ENCODE peak calls at places on chromosomes 16 and 17, in nine cellular contexts. One of them, this sample, is unnamed.

GRCh38 chr16:83953796-83954576 is 946 bp downstream of the OSGIN1 start:
- DNase-seq in lower lobe of right lung: no peak
- DNase-seq in neural crest cell: no peak
- DNase-seq in CD8-positive, alpha-beta T cell: no peak
- DNase-seq in stomach: no peak
- DNase-seq in endothelial cell: no peak
- DNase-seq in testis: peak
- DNase-seq in left ventricle myocardium inferior: no peak
- DNase-seq in transverse colon: no peak
- DNase-seq in this sample: peak

GRCh38 chr17:32486091-32486700 is 597 bp upstream of the CDK5R1 start:
- DNase-seq in neural crest cell: no peak
- DNase-seq in left ventricle myocardium inferior: peak
- DNase-seq in endothelial cell: peak
- DNase-seq in lower lobe of right lung: peak
- DNase-seq in transverse colon: peak
- DNase-seq in CD8-positive, alpha-beta T cell: peak
- DNase-seq in stomach: peak
- DNase-seq in testis: peak
- DNase-seq in this sample: peak

GRCh38 chr16:74449470-74449869 is 28.2 kb upstream of the CLEC18B start:
- DNase-seq in neural crest cell: no peak
- DNase-seq in lower lobe of right lung: no peak
- DNase-seq in stomach: no peak
- DNase-seq in endothelial cell: no peak
- DNase-seq in testis: no peak
- DNase-seq in transverse colon: peak
- DNase-seq in CD8-positive, alpha-beta T cell: no peak
- DNase-seq in left ventricle myocardium inferior: no peak
- DNase-seq in this sample: no peak

GRCh38 chr17:51015145-51015558 is 105.5 kb downstream of the SPAG9 start:
- DNase-seq in lower lobe of right lung: no peak
- DNase-seq in CD8-positive, alpha-beta T cell: no peak
- DNase-seq in endothelial cell: no peak
- DNase-seq in left ventricle myocardium inferior: no peak
- DNase-seq in testis: no peak
- DNase-seq in neural crest cell: no peak
- DNase-seq in stomach: no peak
- DNase-seq in transverse colon: no peak
- DNase-seq in this sample: no peak

GRCh38 chr16:52552643-52553042 is 5.7 kb upstream of the TOX3 start:
- DNase-seq in CD8-positive, alpha-beta T cell: no peak
- DNase-seq in transverse colon: no peak
- DNase-seq in lower lobe of right lung: no peak
- DNase-seq in endothelial cell: no peak
- DNase-seq in left ventricle myocardium inferior: no peak
- DNase-seq in stomach: no peak
- DNase-seq in neural crest cell: no peak
- DNase-seq in testis: no peak
- DNase-seq in this sample: no peak

GRCh38 chr17:28928061-28928460 is 23.3 kb downstream of the PHF12 start:
- DNase-seq in left ventricle myocardium inferior: no peak
- DNase-seq in transverse colon: no peak
- DNase-seq in CD8-positive, alpha-beta T cell: peak
- DNase-seq in stomach: no peak
- DNase-seq in testis: no peak
- DNase-seq in endothelial cell: no peak
- DNase-seq in neural crest cell: no peak
- DNase-seq in lower lobe of right lung: no peak
- DNase-seq in this sample: no peak

GRCh38 chr16:787978-788398 is at the start of gene RPUSD1:
- DNase-seq in lower lobe of right lung: peak
- DNase-seq in CD8-positive, alpha-beta T cell: peak
- DNase-seq in left ventricle myocardium inferior: peak
- DNase-seq in endothelial cell: no peak
- DNase-seq in transverse colon: no peak
- DNase-seq in neural crest cell: no peak
- DNase-seq in testis: no peak
- DNase-seq in stomach: no peak
- DNase-seq in this sample: no peak

GRCh38 chr16:89370081-89370511 is 120.3 kb downstream of the ANKRD11 start:
- DNase-seq in lower lobe of right lung: no peak
- DNase-seq in neural crest cell: no peak
- DNase-seq in endothelial cell: no peak
- DNase-seq in left ventricle myocardium inferior: no peak
- DNase-seq in stomach: no peak
- DNase-seq in testis: no peak
- DNase-seq in CD8-positive, alpha-beta T cell: no peak
- DNase-seq in transverse colon: no peak
- DNase-seq in this sample: no peak

GRCh38 chr16:27505297-27506236 is 44.1 kb downstream of the GTF3C1 start:
- DNase-seq in left ventricle myocardium inferior: peak
- DNase-seq in endothelial cell: no peak
- DNase-seq in transverse colon: no peak
- DNase-seq in CD8-positive, alpha-beta T cell: no peak
- DNase-seq in neural crest cell: no peak
- DNase-seq in lower lobe of right lung: no peak
- DNase-seq in testis: no peak
- DNase-seq in stomach: no peak
- DNase-seq in this sample: no peak

GRCh38 chr17:46191332-46192210 is 1.7 kb downstream of the KANSL1 start:
- DNase-seq in neural crest cell: peak
- DNase-seq in stomach: no peak
- DNase-seq in lower lobe of right lung: no peak
- DNase-seq in CD8-positive, alpha-beta T cell: no peak
- DNase-seq in transverse colon: peak
- DNase-seq in endothelial cell: peak
- DNase-seq in left ventricle myocardium inferior: no peak
- DNase-seq in testis: peak
- DNase-seq in this sample: peak

GRCh38 chr16:23986455-23986854 is 150.7 kb downstream of the PRKCB start:
- DNase-seq in endothelial cell: no peak
- DNase-seq in stomach: no peak
- DNase-seq in lower lobe of right lung: no peak
- DNase-seq in CD8-positive, alpha-beta T cell: no peak
- DNase-seq in neural crest cell: no peak
- DNase-seq in left ventricle myocardium inferior: no peak
- DNase-seq in testis: no peak
- DNase-seq in transverse colon: no peak
- DNase-seq in this sample: no peak

GRCh38 chr16:66364959-66365306 is 1.6 kb upstream of the CDH5 start:
- DNase-seq in neural crest cell: no peak
- DNase-seq in left ventricle myocardium inferior: no peak
- DNase-seq in stomach: no peak
- DNase-seq in endothelial cell: no peak
- DNase-seq in transverse colon: no peak
- DNase-seq in CD8-positive, alpha-beta T cell: no peak
- DNase-seq in lower lobe of right lung: no peak
- DNase-seq in testis: no peak
- DNase-seq in this sample: no peak

GRCh38 chr17:32930512-32930911 is 2.6 kb downstream of the TMEM98 start:
- DNase-seq in left ventricle myocardium inferior: no peak
- DNase-seq in CD8-positive, alpha-beta T cell: no peak
- DNase-seq in stomach: no peak
- DNase-seq in testis: no peak
- DNase-seq in neural crest cell: no peak
- DNase-seq in transverse colon: no peak
- DNase-seq in endothelial cell: no peak
- DNase-seq in lower lobe of right lung: no peak
- DNase-seq in this sample: no peak

GRCh38 chr17:35130392-35130791 is 9.0 kb downstream of the FNDC8 start:
- DNase-seq in neural crest cell: no peak
- DNase-seq in endothelial cell: no peak
- DNase-seq in left ventricle myocardium inferior: no peak
- DNase-seq in CD8-positive, alpha-beta T cell: no peak
- DNase-seq in stomach: no peak
- DNase-seq in lower lobe of right lung: no peak
- DNase-seq in testis: no peak
- DNase-seq in transverse colon: no peak
- DNase-seq in this sample: no peak

GRCh38 chr16:57732011-57732410 is 3.6 kb upstream of the KATNB1 start:
- DNase-seq in endothelial cell: no peak
- DNase-seq in transverse colon: no peak
- DNase-seq in testis: no peak
- DNase-seq in neural crest cell: no peak
- DNase-seq in left ventricle myocardium inferior: no peak
- DNase-seq in stomach: no peak
- DNase-seq in CD8-positive, alpha-beta T cell: no peak
- DNase-seq in lower lobe of right lung: no peak
- DNase-seq in this sample: no peak

GRCh38 chr16:20388854-20389253 is 15.7 kb downstream of the PDILT start:
- DNase-seq in left ventricle myocardium inferior: no peak
- DNase-seq in neural crest cell: no peak
- DNase-seq in endothelial cell: no peak
- DNase-seq in testis: no peak
- DNase-seq in CD8-positive, alpha-beta T cell: no peak
- DNase-seq in stomach: peak
- DNase-seq in transverse colon: no peak
- DNase-seq in lower lobe of right lung: no peak
- DNase-seq in this sample: no peak

GRCh38 chr17:45090711-45091110 is 29.6 kb downstream of the NMT1 start:
- DNase-seq in endothelial cell: no peak
- DNase-seq in transverse colon: no peak
- DNase-seq in lower lobe of right lung: no peak
- DNase-seq in neural crest cell: no peak
- DNase-seq in CD8-positive, alpha-beta T cell: no peak
- DNase-seq in stomach: no peak
- DNase-seq in testis: no peak
- DNase-seq in left ventricle myocardium inferior: no peak
- DNase-seq in this sample: no peak

GRCh38 chr17:2025220-2025621 is at the start of gene RTN4RL1:
- DNase-seq in neural crest cell: no peak
- DNase-seq in left ventricle myocardium inferior: peak
- DNase-seq in endothelial cell: no peak
- DNase-seq in CD8-positive, alpha-beta T cell: peak
- DNase-seq in transverse colon: peak
- DNase-seq in stomach: peak
- DNase-seq in lower lobe of right lung: peak
- DNase-seq in testis: peak
- DNase-seq in this sample: peak

DNA sequence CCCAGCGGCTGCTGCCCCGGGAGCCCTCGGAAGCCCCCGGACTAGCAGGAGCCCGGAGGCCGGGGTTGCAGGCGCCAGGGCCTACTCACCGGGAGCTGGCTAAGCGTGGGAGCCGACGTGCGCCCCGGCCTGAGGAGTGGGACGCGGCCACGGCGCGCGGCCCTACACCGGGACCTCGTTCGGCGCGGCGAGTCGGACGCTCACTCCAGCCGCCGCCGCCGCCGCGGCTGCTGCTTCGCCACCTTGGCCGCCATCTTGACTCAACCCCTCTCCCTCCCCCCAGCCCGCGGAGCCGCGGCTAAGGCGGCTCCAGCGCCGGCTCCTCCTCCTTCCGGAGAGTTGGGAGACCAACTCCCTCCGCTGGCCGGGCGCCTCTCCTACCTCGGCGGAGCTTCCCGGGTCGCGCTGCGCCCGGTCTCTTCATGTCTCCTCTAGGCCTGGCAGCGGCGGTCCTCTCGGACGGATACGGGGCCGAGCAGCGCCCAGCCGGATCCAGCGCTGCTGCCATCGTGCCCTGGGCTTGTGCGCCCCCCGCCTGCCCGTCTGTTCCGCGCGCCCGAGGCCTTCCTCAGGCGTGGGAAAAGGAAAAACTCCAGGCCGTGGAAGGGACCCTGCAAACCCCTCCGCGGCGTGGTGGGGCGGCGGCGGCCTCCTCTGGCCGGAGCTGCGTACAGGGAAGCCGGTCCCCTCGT is at the start of gene NCOR1:
- DNase-seq in testis: peak
- DNase-seq in lower lobe of right lung: peak
- DNase-seq in transverse colon: peak
- DNase-seq in neural crest cell: peak
- DNase-seq in CD8-positive, alpha-beta T cell: peak
- DNase-seq in endothelial cell: peak
- DNase-seq in stomach: peak
- DNase-seq in left ventricle myocardium inferior: peak
- DNase-seq in this sample: peak
- TF ChIP-seq CTCF in testis: peak
- TF ChIP-seq CTCF in lower lobe of right lung: peak
- TF ChIP-seq CTCF in transverse colon: no peak
- TF ChIP-seq CTCF in neural crest cell: peak
- TF ChIP-seq CTCF in CD8-positive, alpha-beta T cell: no peak
- TF ChIP-seq CTCF in endothelial cell: no peak
- TF ChIP-seq CTCF in stomach: no peak
- TF ChIP-seq CTCF in left ventricle myocardium inferior: peak
- TF ChIP-seq CTCF in this sample: no peak

GRCh38 chr16:82061861-82062525 is 26.9 kb downstream of the HSD17B2 start:
- DNase-seq in left ventricle myocardium inferior: no peak
- DNase-seq in CD8-positive, alpha-beta T cell: no peak
- DNase-seq in endothelial cell: peak
- DNase-seq in testis: no peak
- DNase-seq in transverse colon: no peak
- DNase-seq in neural crest cell: no peak
- DNase-seq in lower lobe of right lung: no peak
- DNase-seq in stomach: no peak
- DNase-seq in this sample: peak
- TF ChIP-seq CTCF in left ventricle myocardium inferior: peak
- TF ChIP-seq CTCF in CD8-positive, alpha-beta T cell: no peak
- TF ChIP-seq CTCF in endothelial cell: peak
- TF ChIP-seq CTCF in testis: no peak
- TF ChIP-seq CTCF in transverse colon: peak
- TF ChIP-seq CTCF in neural crest cell: peak
- TF ChIP-seq CTCF in lower lobe of right lung: peak
- TF ChIP-seq CTCF in stomach: no peak
- TF ChIP-seq CTCF in this sample: peak

DNA sequence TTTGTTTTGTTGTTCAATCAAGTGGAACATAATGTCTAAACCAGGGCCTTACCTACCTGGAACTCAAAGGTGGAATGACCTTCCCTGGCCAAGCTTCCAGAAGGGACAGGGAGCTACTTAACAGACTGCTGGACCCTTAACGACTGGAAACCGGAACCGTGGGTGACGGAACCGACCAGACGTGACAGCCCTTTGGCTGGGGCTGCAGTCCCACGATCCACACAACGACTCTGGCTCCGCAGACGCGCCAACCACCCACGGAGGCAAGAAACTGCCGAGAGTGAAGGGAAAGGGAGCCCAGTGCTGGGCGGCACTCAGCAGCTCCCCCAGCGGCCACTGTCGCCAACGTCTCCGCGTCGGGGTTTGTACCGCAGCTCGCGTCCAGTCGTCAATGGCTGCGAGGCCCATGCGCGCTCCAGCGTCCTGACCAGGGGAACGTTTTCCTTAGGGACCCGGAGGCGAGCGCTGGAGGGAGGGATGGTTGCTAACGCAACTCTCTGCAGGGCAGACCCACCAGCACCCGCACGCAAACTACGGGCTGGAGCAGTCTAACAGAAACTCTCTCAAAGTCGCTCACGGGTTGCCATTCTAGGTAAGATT is 5.5 kb upstream of the KIF22 start:
- DNase-seq in stomach: peak
- DNase-seq in endothelial cell: peak
- DNase-seq in CD8-positive, alpha-beta T cell: peak
- DNase-seq in testis: peak
- DNase-seq in neural crest cell: peak
- DNase-seq in lower lobe of right lung: peak
- DNase-seq in transverse colon: peak
- DNase-seq in left ventricle myocardium inferior: peak
- DNase-seq in this sample: peak
- TF ChIP-seq CTCF in stomach: no peak
- TF ChIP-seq CTCF in endothelial cell: peak
- TF ChIP-seq CTCF in CD8-positive, alpha-beta T cell: peak
- TF ChIP-seq CTCF in testis: peak
- TF ChIP-seq CTCF in neural crest cell: peak
- TF ChIP-seq CTCF in lower lobe of right lung: peak
- TF ChIP-seq CTCF in transverse colon: peak
- TF ChIP-seq CTCF in left ventricle myocardium inferior: peak
- TF ChIP-seq CTCF in this sample: peak

GRCh38 chr16:5428932-5429331 is 331.3 kb upstream of the EEF2KMT start:
- DNase-seq in transverse colon: peak
- DNase-seq in stomach: no peak
- DNase-seq in testis: no peak
- DNase-seq in endothelial cell: peak
- DNase-seq in CD8-positive, alpha-beta T cell: no peak
- DNase-seq in lower lobe of right lung: no peak
- DNase-seq in left ventricle myocardium inferior: no peak
- DNase-seq in neural crest cell: no peak
- DNase-seq in this sample: no peak
- TF ChIP-seq CTCF in transverse colon: peak
- TF ChIP-seq CTCF in stomach: no peak
- TF ChIP-seq CTCF in testis: no peak
- TF ChIP-seq CTCF in endothelial cell: peak
- TF ChIP-seq CTCF in CD8-positive, alpha-beta T cell: no peak
- TF ChIP-seq CTCF in lower lobe of right lung: no peak
- TF ChIP-seq CTCF in left ventricle myocardium inferior: no peak
- TF ChIP-seq CTCF in neural crest cell: peak
- TF ChIP-seq CTCF in this sample: no peak

This sample was measured in GM20000.